ENCODE peak calls at places on chromosomes 7 and 10, in eight cellular contexts. O is H9; V is PC-3; U is CD4-positive, alpha-beta T cell; W is mammary epithelial cell; I is hepatocyte; Q is keratinocyte; D is heart right ventricle. H is an unnamed sample.
A peak's percentile ranks its signal among the peaks of the same experiment; 100 is the strongest.

GRCh38 chr7:101676956-101677355 is 47.9 kb upstream of the MYL10 start:
- DNase-seq in V (no peak), D (no peak), Q (no peak), I (no peak), U (no peak), W (no peak), O (no peak), H (no peak)

GRCh38 chr10:100327007-100327700 is 2.9 kb downstream of the PKD2L1 start:
- DNase-seq in U (no peak), I (no peak), Q (no peak), V (no peak), O (no peak), D (no peak), W (no peak), H (no peak)

GRCh38 chr7:2193120-2193519 is 39.6 kb downstream of the MAD1L1 start:
- DNase-seq in W (no peak), I (no peak), O (peak; percentile 28), Q (no peak), U (no peak), D (no peak), V (no peak), H (no peak)

GRCh38 chr10:72050873-72051272 is 37.5 kb downstream of the SPOCK2 start:
- DNase-seq in V (no peak), I (no peak), U (no peak), W (no peak), Q (no peak), O (no peak), D (peak; percentile 55), H (no peak)

GRCh38 chr7:5528815-5529442 is 105.3 kb upstream of the TNRC18 start:
- DNase-seq in D (no peak), V (no peak), Q (no peak), I (no peak), U (no peak), W (no peak), O (no peak), H (no peak)

GRCh38 chr7:29496355-29497020 is 67.1 kb upstream of the PRR15 start:
- DNase-seq in W (no peak), U (no peak), O (no peak), Q (no peak), D (no peak), V (no peak), I (no peak), H (no peak)

GRCh38 chr7:5767066-5767465 is 14.4 kb downstream of the RNF216 start:
- DNase-seq in Q (no peak), I (no peak), O (no peak), D (no peak), U (no peak), V (peak; percentile 24), W (no peak), H (no peak)

GRCh38 chr7:26013551-26014083 is 138.4 kb upstream of the NFE2L3 start:
- DNase-seq in W (no peak), O (no peak), I (peak; percentile 36), U (no peak), Q (no peak), V (no peak), D (no peak), H (no peak)

GRCh38 chr10:48519731-48520506 is 85.0 kb downstream of the ARHGAP22 start:
- DNase-seq in D (no peak), W (no peak), V (no peak), I (no peak), O (no peak), Q (no peak), U (no peak), H (no peak)

GRCh38 chr7:100568936-100569844 is 4.5 kb downstream of the SAP25 start:
- DNase-seq in V (no peak), W (no peak), U (peak; percentile 34), D (no peak), Q (no peak), O (peak; percentile 95), I (peak; percentile 80), H (peak; percentile 43)

GRCh38 chr10:62788861-62789467 is 15.6 kb upstream of the ADO start:
- DNase-seq in O (no peak), Q (no peak), W (no peak), V (no peak), I (no peak), D (no peak), U (no peak), H (no peak)

GRCh38 chr10:110833234-110833940 is 38.3 kb upstream of the PDCD4 start:
- DNase-seq in Q (no peak), I (no peak), D (no peak), W (no peak), V (no peak), O (no peak), U (no peak), H (no peak)

GRCh38 chr10:58981051-58981450 is 195.4 kb upstream of the PHYHIPL start:
- DNase-seq in W (no peak), V (no peak), I (no peak), D (no peak), Q (no peak), O (no peak), U (no peak), H (no peak)

GRCh38 chr7:74294191-74294998 is 5.2 kb downstream of the CLIP2 start:
- DNase-seq in V (no peak), I (no peak), D (peak; percentile 42), Q (no peak), U (no peak), O (no peak), W (no peak), H (no peak)

GRCh38 chr7:116259821-116260440 is 49.6 kb downstream of the TES start:
- DNase-seq in U (no peak), I (no peak), V (peak; percentile 85), Q (peak; percentile 73), O (no peak), D (no peak), W (peak; percentile 98), H (no peak)

GRCh38 chr7:139647085-139647484 is 123.6 kb downstream of the CLEC2L start:
- DNase-seq in O (no peak), U (no peak), V (no peak), I (no peak), Q (no peak), W (no peak), D (no peak), H (no peak)

GRCh38 chr7:73722785-73723184 is 3.3 kb upstream of the STX1A start:
- DNase-seq in I (no peak), V (no peak), W (no peak), U (no peak), O (no peak), Q (no peak), D (no peak), H (no peak)

GRCh38 chr10:33236916-33237315 is 97.6 kb downstream of the NRP1 start:
- DNase-seq in V (no peak), U (no peak), Q (no peak), O (no peak), I (no peak), D (no peak), W (no peak), H (no peak)

GRCh38 chr10:21260793-21261149 is 264.7 kb downstream of the SKIDA1 start:
- DNase-seq in Q (no peak), U (no peak), O (no peak), I (no peak), V (no peak), D (no peak), W (no peak), H (no peak)

GRCh38 chr10:21261705-21262285 is 263.7 kb downstream of the SKIDA1 start:
- DNase-seq in W (no peak), O (no peak), U (no peak), I (no peak), V (no peak), Q (no peak), D (no peak), H (no peak)

GRCh38 chr10:21257919-21258318 is 267.6 kb downstream of the SKIDA1 start:
- DNase-seq in Q (no peak), O (no peak), W (no peak), D (no peak), I (no peak), V (no peak), U (no peak), H (no peak)

GRCh38 chr10:21257191-21257590 is 268.3 kb downstream of the SKIDA1 start:
- DNase-seq in O (no peak), I (no peak), Q (no peak), D (no peak), U (no peak), V (no peak), W (no peak), H (no peak)

DNA sequence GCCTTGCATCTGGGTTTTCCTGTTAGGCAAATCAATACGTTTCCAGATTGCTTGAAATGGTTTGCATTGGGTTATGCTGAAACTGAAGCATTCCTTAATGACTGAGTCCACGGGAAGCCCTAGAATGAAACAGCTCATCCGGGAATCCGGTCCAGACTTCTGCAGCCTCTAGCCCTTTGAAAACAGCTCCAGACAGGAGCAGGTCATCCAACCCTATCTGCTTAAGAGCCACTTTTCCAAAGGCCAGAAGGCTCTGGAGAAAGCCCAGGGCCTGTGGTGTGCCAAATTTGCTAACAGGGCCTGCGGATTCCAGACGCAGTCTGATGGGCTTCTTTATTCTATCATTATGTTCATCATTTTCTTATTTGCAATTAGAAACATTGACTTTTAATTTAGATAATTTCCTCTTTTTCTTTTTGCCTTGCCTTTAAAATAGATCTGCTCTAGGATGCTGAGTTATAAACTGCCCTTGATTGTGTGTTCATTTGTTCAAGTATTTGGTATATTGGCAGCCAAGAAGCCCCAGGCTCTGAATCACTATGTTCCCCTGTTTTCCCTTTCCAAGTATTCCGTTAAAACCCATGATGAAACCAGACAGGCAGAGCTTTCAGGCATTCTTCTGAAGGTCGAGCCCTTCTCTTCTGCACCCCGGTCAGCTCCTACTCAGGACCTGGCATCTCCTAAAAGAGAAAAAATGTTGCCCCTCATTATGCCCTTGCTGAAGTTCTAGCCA is 265.3 kb downstream of the SKIDA1 start:
- DNase-seq in V (no peak), O (no peak), W (no peak), Q (no peak), D (peak; percentile 16), U (no peak), I (no peak), H (no peak)
- H3K9me3 ChIP-seq in V (no peaks in the 10 kb centered on the region), O (no peaks in the 10 kb centered on the region), W (no peaks in the 10 kb centered on the region), Q (no peaks in the 10 kb centered on the region), D (no peaks in the 10 kb centered on the region), U (no peaks in the 10 kb centered on the region), I (no peaks in the 10 kb centered on the region), H (no peaks in the 10 kb centered on the region)

DNA sequence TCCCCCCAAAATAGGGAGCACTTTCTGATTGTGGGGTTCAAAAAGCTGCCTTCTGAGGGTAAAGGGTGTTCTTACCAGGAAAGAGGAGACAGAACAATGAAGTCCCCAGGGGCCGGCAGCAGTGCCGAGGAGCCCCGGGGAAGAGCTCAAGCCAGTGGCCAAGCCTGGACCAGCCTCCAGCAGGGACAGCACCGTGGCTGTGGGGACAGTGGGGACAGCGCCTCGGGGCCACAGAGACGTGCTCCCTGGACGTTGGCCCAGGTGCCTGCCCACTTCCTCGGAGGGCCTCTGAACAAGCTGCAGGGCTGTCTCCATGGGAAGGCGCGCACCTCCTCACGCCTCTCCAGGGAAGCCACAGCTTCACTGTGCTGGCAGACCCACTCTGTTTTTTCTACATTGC is 312.6 kb downstream of the PTPRN2 start:
- DNase-seq in D (no peak), Q (no peak), V (no peak), I (no peak), W (no peak), U (no peak), O (peak; percentile 25), H (no peak)
- H3K9me3 ChIP-seq in D (no peaks in the 10 kb centered on the region), Q (peaks cover 14% of the 10 kb centered on the region), V (no peaks in the 10 kb centered on the region), I (no peaks in the 10 kb centered on the region), W (peaks cover 33% of the 10 kb centered on the region), U (no peaks in the 10 kb centered on the region), O (no peaks in the 10 kb centered on the region), H (no peaks in the 10 kb centered on the region)

GRCh38 chr10:90130321-90131086 is 429.1 kb downstream of the KIF20B start:
- DNase-seq in Q (no peak), O (no peak), W (no peak), V (no peak), D (no peak), U (no peak), I (no peak), H (no peak)
- H3K9me3 ChIP-seq in Q (no peaks in the 10 kb centered on the region), O (peaks cover 6% of the 10 kb centered on the region), W (peaks cover 4% of the 10 kb centered on the region), V (no peaks in the 10 kb centered on the region), D (peaks cover 45% of the 10 kb centered on the region), U (peaks cover 7% of the 10 kb centered on the region), I (no peaks in the 10 kb centered on the region), H (no peaks in the 10 kb centered on the region)

GRCh38 chr7:23833405-23833804 is 123.4 kb downstream of the STK31 start:
- DNase-seq in U (no peak), Q (no peak), O (no peak), D (no peak), W (no peak), I (no peak), V (no peak), H (no peak)
- H3K9me3 ChIP-seq in U (peaks cover 12% of the 10 kb centered on the region), Q (no peaks in the 10 kb centered on the region), O (peaks cover 27% of the 10 kb centered on the region), D (peaks cover 83% of the 10 kb centered on the region), W (peaks cover 12% of the 10 kb centered on the region), I (no peaks in the 10 kb centered on the region), V (no peaks in the 10 kb centered on the region), H (no peaks in the 10 kb centered on the region)